ENCODE peak calls at places on chromosome 10, in five cellular contexts. One of them, this sample, is unnamed.
A peak's percentile ranks its signal among the peaks of the same experiment; 100 is the strongest.

GRCh38 chr10:14543048-14543903 is 212.6 kb upstream of the FRMD4A start:
- DNase-seq in GM13976: no peak
- DNase-seq in body of pancreas: no peak
- DNase-seq in cardiac muscle cell: peak; percentile 44
- DNase-seq in ovary: peak; percentile 41
- DNase-seq in this sample: no peak

GRCh38 chr10:71252195-71252594 is 39.8 kb downstream of the UNC5B start:
- DNase-seq in GM13976: no peak
- DNase-seq in body of pancreas: no peak
- DNase-seq in cardiac muscle cell: no peak
- DNase-seq in ovary: no peak
- DNase-seq in this sample: no peak

GRCh38 chr10:15045380-15045779 is 1.6 kb downstream of the OLAH start:
- DNase-seq in GM13976: no peak
- DNase-seq in body of pancreas: no peak
- DNase-seq in cardiac muscle cell: no peak
- DNase-seq in ovary: no peak
- DNase-seq in this sample: no peak

GRCh38 chr10:102159051-102159597 is 6.9 kb downstream of the NOLC1 start:
- DNase-seq in GM13976: no peak
- DNase-seq in body of pancreas: no peak
- DNase-seq in cardiac muscle cell: no peak
- DNase-seq in ovary: no peak
- DNase-seq in this sample: no peak

GRCh38 chr10:480498-480927 is 209.0 kb downstream of the DIP2C start:
- DNase-seq in GM13976: no peak
- DNase-seq in body of pancreas: no peak
- DNase-seq in cardiac muscle cell: no peak
- DNase-seq in ovary: no peak
- DNase-seq in this sample: no peak

GRCh38 chr10:128070161-128070560 is 56.1 kb downstream of the MKI67 start:
- DNase-seq in GM13976: no peak
- DNase-seq in body of pancreas: no peak
- DNase-seq in cardiac muscle cell: no peak
- DNase-seq in ovary: no peak
- DNase-seq in this sample: no peak

GRCh38 chr10:15439381-15439837 is 68.3 kb upstream of the FAM171A1 start:
- DNase-seq in GM13976: no peak
- DNase-seq in body of pancreas: peak; percentile 23
- DNase-seq in cardiac muscle cell: peak; percentile 86
- DNase-seq in ovary: peak; percentile 75
- DNase-seq in this sample: no peak

GRCh38 chr10:11113156-11113555 is 95.5 kb downstream of the CELF2 start:
- DNase-seq in GM13976: peak; percentile 36
- DNase-seq in body of pancreas: no peak
- DNase-seq in cardiac muscle cell: no peak
- DNase-seq in ovary: no peak
- DNase-seq in this sample: no peak

GRCh38 chr10:110498982-110499795 is 1.5 kb downstream of the DUSP5 start:
- DNase-seq in GM13976: peak; percentile 59
- DNase-seq in body of pancreas: peak; percentile 42
- DNase-seq in cardiac muscle cell: peak; percentile 44
- DNase-seq in ovary: no peak
- DNase-seq in this sample: peak; percentile 43

GRCh38 chr10:91120348-91120747 is 100.1 kb upstream of the PCGF5 start:
- DNase-seq in GM13976: no peak
- DNase-seq in body of pancreas: no peak
- DNase-seq in cardiac muscle cell: no peak
- DNase-seq in ovary: no peak
- DNase-seq in this sample: no peak

GRCh38 chr10:132061465-132062180 is 4.1 kb upstream of the JAKMIP3 start:
- DNase-seq in GM13976: no peak
- DNase-seq in body of pancreas: no peak
- DNase-seq in cardiac muscle cell: no peak
- DNase-seq in ovary: no peak
- DNase-seq in this sample: no peak

GRCh38 chr10:111211756-111212155 is 134.9 kb downstream of the ADRA2A start:
- DNase-seq in GM13976: no peak
- DNase-seq in body of pancreas: no peak
- DNase-seq in cardiac muscle cell: no peak
- DNase-seq in ovary: no peak
- DNase-seq in this sample: no peak

GRCh38 chr10:91883549-91884542 is 25.4 kb downstream of the FGFBP3 start:
- DNase-seq in GM13976: no peak
- DNase-seq in body of pancreas: peak; percentile 55
- DNase-seq in cardiac muscle cell: peak; percentile 82
- DNase-seq in ovary: peak; percentile 35
- DNase-seq in this sample: no peak

GRCh38 chr10:127934383-127934782 is 27.5 kb downstream of the PTPRE start:
- DNase-seq in GM13976: no peak
- DNase-seq in body of pancreas: no peak
- DNase-seq in cardiac muscle cell: no peak
- DNase-seq in ovary: no peak
- DNase-seq in this sample: no peak

GRCh38 chr10:36725581-36726520 is 399.5 kb upstream of the ANKRD30A start:
- DNase-seq in GM13976: no peak
- DNase-seq in body of pancreas: peak; percentile 37
- DNase-seq in cardiac muscle cell: peak; percentile 50
- DNase-seq in ovary: no peak
- DNase-seq in this sample: no peak

GRCh38 chr10:116164291-116164690 is 108.7 kb downstream of the GFRA1 start:
- DNase-seq in GM13976: no peak
- DNase-seq in body of pancreas: no peak
- DNase-seq in cardiac muscle cell: no peak
- DNase-seq in ovary: no peak
- DNase-seq in this sample: no peak

GRCh38 chr10:132434405-132435005 is 37.5 kb downstream of the PWWP2B start:
- DNase-seq in GM13976: no peak
- DNase-seq in body of pancreas: peak; percentile 60
- DNase-seq in cardiac muscle cell: no peak
- DNase-seq in ovary: no peak
- DNase-seq in this sample: no peak

GRCh38 chr10:121595806-121596667 is 2.2 kb downstream of the FGFR2 start:
- DNase-seq in GM13976: no peak
- DNase-seq in body of pancreas: peak; percentile 22
- DNase-seq in cardiac muscle cell: no peak
- DNase-seq in ovary: no peak
- DNase-seq in this sample: peak; percentile 34

GRCh38 chr10:107081644-107082043 is 82.9 kb downstream of the SORCS1 start:
- DNase-seq in GM13976: no peak
- DNase-seq in body of pancreas: no peak
- DNase-seq in cardiac muscle cell: no peak
- DNase-seq in ovary: no peak
- DNase-seq in this sample: no peak

GRCh38 chr10:59606551-59606961 is 103.1 kb downstream of the SLC16A9 start:
- DNase-seq in GM13976: no peak
- DNase-seq in body of pancreas: no peak
- DNase-seq in cardiac muscle cell: peak; percentile 60
- DNase-seq in ovary: no peak
- DNase-seq in this sample: no peak

GRCh38 chr10:7908541-7909210 is 90.4 kb downstream of the TAF3 start:
- DNase-seq in GM13976: no peak
- DNase-seq in body of pancreas: peak; percentile 54
- DNase-seq in cardiac muscle cell: no peak
- DNase-seq in ovary: no peak
- DNase-seq in this sample: peak; percentile 4

GRCh38 chr10:97567891-97568290 is 4.7 kb upstream of the ANKRD2 start:
- DNase-seq in GM13976: no peak
- DNase-seq in body of pancreas: no peak
- DNase-seq in cardiac muscle cell: no peak
- DNase-seq in ovary: no peak
- DNase-seq in this sample: no peak

GRCh38 chr10:65891073-65891981 is 1034.5 kb upstream of the LRRTM3 start:
- DNase-seq in GM13976: peak; percentile 12
- DNase-seq in body of pancreas: no peak
- DNase-seq in cardiac muscle cell: no peak
- DNase-seq in ovary: no peak
- DNase-seq in this sample: no peak

GRCh38 chr10:75404335-75405200 is 3.0 kb upstream of the ZNF503 start:
- DNase-seq in GM13976: peak; percentile 43
- DNase-seq in body of pancreas: peak; percentile 62
- DNase-seq in cardiac muscle cell: no peak
- DNase-seq in ovary: peak; percentile 63
- DNase-seq in this sample: peak; percentile 60
- TF ChIP-seq CTCF in GM13976: no peak
- TF ChIP-seq CTCF in body of pancreas: no peak
- TF ChIP-seq CTCF in cardiac muscle cell: no peak
- TF ChIP-seq CTCF in ovary: no peak
- TF ChIP-seq CTCF in this sample: no peak

GRCh38 chr10:27223964-27224363 is 16.6 kb downstream of the ACBD5 start:
- DNase-seq in GM13976: no peak
- DNase-seq in body of pancreas: peak; percentile 54
- DNase-seq in cardiac muscle cell: peak; percentile 62
- DNase-seq in ovary: peak; percentile 36
- DNase-seq in this sample: peak; percentile 53
- TF ChIP-seq CTCF in GM13976: peak; percentile 41
- TF ChIP-seq CTCF in body of pancreas: peak; percentile 55
- TF ChIP-seq CTCF in cardiac muscle cell: peak; percentile 60
- TF ChIP-seq CTCF in ovary: no peak
- TF ChIP-seq CTCF in this sample: peak; percentile 55

GRCh38 chr10:32954545-32955298 is 3.3 kb downstream of the ITGB1 start:
- DNase-seq in GM13976: no peak
- DNase-seq in body of pancreas: no peak
- DNase-seq in cardiac muscle cell: no peak
- DNase-seq in ovary: no peak
- DNase-seq in this sample: no peak

GRCh38 chr10:32952541-32953276 is 5.3 kb downstream of the ITGB1 start:
- DNase-seq in GM13976: no peak
- DNase-seq in body of pancreas: no peak
- DNase-seq in cardiac muscle cell: no peak
- DNase-seq in ovary: no peak
- DNase-seq in this sample: no peak

GRCh38 chr10:32953277-32953927 is 4.6 kb downstream of the ITGB1 start:
- DNase-seq in GM13976: no peak
- DNase-seq in body of pancreas: peak; percentile 38
- DNase-seq in cardiac muscle cell: peak; percentile 44
- DNase-seq in ovary: no peak
- DNase-seq in this sample: no peak

GRCh38 chr10:32955299-32955772 is 2.7 kb downstream of the ITGB1 start:
- DNase-seq in GM13976: no peak
- DNase-seq in body of pancreas: no peak
- DNase-seq in cardiac muscle cell: no peak
- DNase-seq in ovary: no peak
- DNase-seq in this sample: no peak

GRCh38 chr10:32954080-32954479 is 4.0 kb downstream of the ITGB1 start:
- DNase-seq in GM13976: no peak
- DNase-seq in body of pancreas: no peak
- DNase-seq in cardiac muscle cell: no peak
- DNase-seq in ovary: no peak
- DNase-seq in this sample: no peak
- TF ChIP-seq CTCF in GM13976: peak; percentile 5
- TF ChIP-seq CTCF in body of pancreas: no peak
- TF ChIP-seq CTCF in cardiac muscle cell: no peak
- TF ChIP-seq CTCF in ovary: no peak
- TF ChIP-seq CTCF in this sample: no peak

GRCh38 chr10:126075009-126075408 is 178.6 kb downstream of the FANK1 start:
- DNase-seq in GM13976: no peak
- DNase-seq in body of pancreas: no peak
- DNase-seq in cardiac muscle cell: no peak
- DNase-seq in ovary: no peak
- DNase-seq in this sample: no peak
- TF ChIP-seq CTCF in GM13976: no peak
- TF ChIP-seq CTCF in body of pancreas: no peak
- TF ChIP-seq CTCF in cardiac muscle cell: no peak
- TF ChIP-seq CTCF in ovary: no peak
- TF ChIP-seq CTCF in this sample: no peak

DNA sequence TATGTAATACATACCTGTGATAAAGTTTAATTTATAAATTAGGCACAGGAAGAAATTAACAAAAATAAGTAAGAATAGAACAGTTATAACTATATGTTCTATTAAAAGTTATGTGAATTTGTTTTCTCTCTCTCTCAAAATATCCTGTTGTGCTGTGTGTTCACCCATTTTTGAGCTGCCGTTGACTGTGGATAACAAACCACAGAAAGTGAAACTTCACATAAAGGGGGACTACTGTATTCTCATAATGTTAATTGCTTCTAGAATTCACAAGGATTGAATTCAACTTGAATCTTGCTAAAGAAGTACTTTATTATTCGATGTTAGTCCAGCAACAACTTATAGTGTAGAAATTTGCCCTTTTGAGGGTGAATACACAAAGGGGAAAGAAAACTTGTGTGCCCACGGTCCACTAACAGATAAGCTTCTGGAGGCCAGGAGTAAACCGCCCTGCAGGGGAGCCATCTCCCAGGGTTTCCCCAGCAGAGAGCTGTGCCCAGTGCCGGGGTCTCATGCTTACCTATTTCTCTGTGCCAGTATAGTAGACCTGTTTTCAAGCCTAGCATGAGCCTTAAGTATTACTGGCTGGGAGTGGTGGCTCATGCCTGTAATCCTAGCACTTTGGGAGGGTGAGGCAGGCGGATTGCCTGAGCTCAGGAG is 87.1 kb downstream of the KAT6B start:
- DNase-seq in GM13976: no peak
- DNase-seq in body of pancreas: no peak
- DNase-seq in cardiac muscle cell: no peak
- DNase-seq in ovary: no peak
- DNase-seq in this sample: no peak
- TF ChIP-seq CTCF in GM13976: no peak
- TF ChIP-seq CTCF in body of pancreas: no peak
- TF ChIP-seq CTCF in cardiac muscle cell: no peak
- TF ChIP-seq CTCF in ovary: no peak
- TF ChIP-seq CTCF in this sample: no peak

GRCh38 chr10:19719320-19719719 is 96.9 kb upstream of the PLXDC2 start:
- DNase-seq in GM13976: no peak
- DNase-seq in body of pancreas: no peak
- DNase-seq in cardiac muscle cell: peak; percentile 81
- DNase-seq in ovary: no peak
- DNase-seq in this sample: no peak

GRCh38 chr10:19710600-19710999 is 105.6 kb upstream of the PLXDC2 start:
- DNase-seq in GM13976: no peak
- DNase-seq in body of pancreas: no peak
- DNase-seq in cardiac muscle cell: no peak
- DNase-seq in ovary: no peak
- DNase-seq in this sample: no peak

DNA sequence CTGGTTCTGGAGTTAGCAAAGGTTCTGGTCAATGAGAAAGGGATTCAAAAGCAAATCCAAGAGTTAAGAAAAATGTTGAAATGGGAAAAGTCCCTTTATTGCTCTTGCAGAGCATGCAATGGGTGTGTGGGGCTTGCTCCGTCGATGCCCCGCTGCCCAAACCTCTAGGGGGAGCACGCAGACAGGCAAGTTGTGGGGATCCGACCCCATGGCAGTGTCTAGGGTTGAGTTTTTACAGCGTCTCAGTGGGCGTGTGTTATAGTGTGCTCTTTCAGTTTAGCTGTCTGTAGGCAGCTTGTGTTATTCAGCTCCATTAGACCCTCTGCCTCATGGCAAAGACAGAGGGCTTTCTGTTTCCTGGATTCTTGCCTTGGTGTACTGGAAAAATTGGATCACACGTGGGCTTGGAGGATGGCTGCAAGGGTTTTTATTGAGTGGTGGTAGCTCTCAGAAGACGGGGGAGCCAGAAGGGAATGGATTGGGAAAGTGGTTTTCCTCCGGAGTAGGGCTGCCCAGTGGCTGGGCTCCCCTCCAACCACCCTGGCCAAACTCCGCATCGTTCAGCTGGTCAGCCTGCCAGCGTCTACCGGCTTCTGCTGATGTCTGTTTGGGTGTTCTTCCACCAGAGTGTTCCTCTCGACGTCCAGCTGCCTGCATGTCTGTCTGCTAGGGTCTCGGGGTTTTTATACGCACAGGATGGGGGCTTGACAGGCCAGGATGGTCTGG is 102.3 kb upstream of the PLXDC2 start:
- DNase-seq in GM13976: no peak
- DNase-seq in body of pancreas: no peak
- DNase-seq in cardiac muscle cell: peak; percentile 46
- DNase-seq in ovary: no peak
- DNase-seq in this sample: no peak
- TF ChIP-seq CTCF in GM13976: no peak
- TF ChIP-seq CTCF in body of pancreas: no peak
- TF ChIP-seq CTCF in cardiac muscle cell: peak; percentile 40
- TF ChIP-seq CTCF in ovary: no peak
- TF ChIP-seq CTCF in this sample: no peak